ENCODE peak calls at places on chromosomes 6 and 20, in five cellular contexts. One of them, this sample, is unnamed.

GRCh38 chr6:140671926-140672325 is 1297.5 kb upstream of the CITED2 start:
- DNase-seq in heart left ventricle: no peak
- DNase-seq in GM23248: no peak
- DNase-seq in PC-3: peak; percentile 46
- DNase-seq in adrenal gland: no peak
- DNase-seq in this sample: no peak

GRCh38 chr20:51826372-51826771 is 24.1 kb upstream of the SALL4 start:
- DNase-seq in heart left ventricle: no peak
- DNase-seq in GM23248: no peak
- DNase-seq in PC-3: no peak
- DNase-seq in adrenal gland: no peak
- DNase-seq in this sample: no peak

GRCh38 chr6:6841571-6841970 is 253.1 kb downstream of the LY86 start:
- DNase-seq in heart left ventricle: no peak
- DNase-seq in GM23248: no peak
- DNase-seq in PC-3: no peak
- DNase-seq in adrenal gland: no peak
- DNase-seq in this sample: no peak

GRCh38 chr6:99349620-99350141 is at the start of gene FAXC:
- DNase-seq in heart left ventricle: no peak
- DNase-seq in GM23248: peak; percentile 52
- DNase-seq in PC-3: peak; percentile 58
- DNase-seq in adrenal gland: peak; percentile 19
- DNase-seq in this sample: no peak

GRCh38 chr20:63774348-63774735 is 34.8 kb downstream of the SLC2A4RG start:
- DNase-seq in heart left ventricle: no peak
- DNase-seq in GM23248: no peak
- DNase-seq in PC-3: no peak
- DNase-seq in adrenal gland: no peak
- DNase-seq in this sample: no peak

GRCh38 chr6:26185004-26185403 is 97.8 kb downstream of the HFE start:
- DNase-seq in heart left ventricle: no peak
- DNase-seq in GM23248: no peak
- DNase-seq in PC-3: no peak
- DNase-seq in adrenal gland: no peak
- DNase-seq in this sample: no peak

GRCh38 chr6:90537723-90538407 is 49.0 kb downstream of the MAP3K7 start:
- DNase-seq in heart left ventricle: no peak
- DNase-seq in GM23248: peak; percentile 77
- DNase-seq in PC-3: no peak
- DNase-seq in adrenal gland: no peak
- DNase-seq in this sample: no peak

GRCh38 chr6:3175742-3176321 is 18.5 kb upstream of the TUBB2A start:
- DNase-seq in heart left ventricle: no peak
- DNase-seq in GM23248: no peak
- DNase-seq in PC-3: peak; percentile 58
- DNase-seq in adrenal gland: no peak
- DNase-seq in this sample: no peak

GRCh38 chr6:138539882-138540281 is 40.6 kb upstream of the NHSL1 start:
- DNase-seq in heart left ventricle: no peak
- DNase-seq in GM23248: no peak
- DNase-seq in PC-3: no peak
- DNase-seq in adrenal gland: no peak
- DNase-seq in this sample: no peak

GRCh38 chr20:32439132-32439829 is 81.2 kb downstream of the ASXL1 start:
- DNase-seq in heart left ventricle: no peak
- DNase-seq in GM23248: peak; percentile 96
- DNase-seq in PC-3: no peak
- DNase-seq in adrenal gland: no peak
- DNase-seq in this sample: no peak

GRCh38 chr6:130840050-130840449 is 12.8 kb downstream of the SMLR1 start:
- DNase-seq in heart left ventricle: no peak
- DNase-seq in GM23248: no peak
- DNase-seq in PC-3: no peak
- DNase-seq in adrenal gland: no peak
- DNase-seq in this sample: no peak

GRCh38 chr20:45887346-45887715 is at the start of gene SPATA25:
- DNase-seq in heart left ventricle: no peak
- DNase-seq in GM23248: no peak
- DNase-seq in PC-3: no peak
- DNase-seq in adrenal gland: no peak
- DNase-seq in this sample: no peak

GRCh38 chr6:139588734-139589418 is 214.4 kb upstream of the CITED2 start:
- DNase-seq in heart left ventricle: no peak
- DNase-seq in GM23248: peak; percentile 65
- DNase-seq in PC-3: peak; percentile 48
- DNase-seq in adrenal gland: no peak
- DNase-seq in this sample: no peak

GRCh38 chr20:44861547-44862006 is 23.9 kb upstream of the YWHAB start:
- DNase-seq in heart left ventricle: no peak
- DNase-seq in GM23248: peak; percentile 88
- DNase-seq in PC-3: peak; percentile 45
- DNase-seq in adrenal gland: peak; percentile 63
- DNase-seq in this sample: peak; percentile 96

GRCh38 chr20:39632757-39633156 is 670.6 kb downstream of the DHX35 start:
- DNase-seq in heart left ventricle: no peak
- DNase-seq in GM23248: no peak
- DNase-seq in PC-3: no peak
- DNase-seq in adrenal gland: no peak
- DNase-seq in this sample: no peak

GRCh38 chr6:33689879-33690278 is 21.6 kb downstream of the UQCC2 start:
- DNase-seq in heart left ventricle: no peak
- DNase-seq in GM23248: peak; percentile 11
- DNase-seq in PC-3: no peak
- DNase-seq in adrenal gland: no peak
- DNase-seq in this sample: no peak

GRCh38 chr6:47414517-47415167 is 62.9 kb upstream of the CD2AP start:
- DNase-seq in heart left ventricle: no peak
- DNase-seq in GM23248: peak; percentile 72
- DNase-seq in PC-3: peak; percentile 54
- DNase-seq in adrenal gland: peak; percentile 21
- DNase-seq in this sample: no peak

GRCh38 chr6:16331328-16332174 is 93.2 kb downstream of the GMPR start:
- DNase-seq in heart left ventricle: peak; percentile 71
- DNase-seq in GM23248: peak; percentile 86
- DNase-seq in PC-3: peak; percentile 75
- DNase-seq in adrenal gland: peak; percentile 78
- DNase-seq in this sample: peak; percentile 72

GRCh38 chr6:104483225-104483834 is 376.4 kb downstream of the HACE1 start:
- DNase-seq in heart left ventricle: no peak
- DNase-seq in GM23248: peak; percentile 24
- DNase-seq in PC-3: peak; percentile 44
- DNase-seq in adrenal gland: no peak
- DNase-seq in this sample: no peak

GRCh38 chr20:16947346-16947943 is 199.3 kb downstream of the OTOR start:
- DNase-seq in heart left ventricle: no peak
- DNase-seq in GM23248: peak; percentile 7
- DNase-seq in PC-3: no peak
- DNase-seq in adrenal gland: peak; percentile 23
- DNase-seq in this sample: no peak

GRCh38 chr6:27049863-27050781 is 197.4 kb upstream of the PRSS16 start:
- DNase-seq in heart left ventricle: no peak
- DNase-seq in GM23248: no peak
- DNase-seq in PC-3: no peak
- DNase-seq in adrenal gland: no peak
- DNase-seq in this sample: no peak

GRCh38 chr6:115898246-115898645 is 162.4 kb downstream of the FRK start:
- DNase-seq in heart left ventricle: no peak
- DNase-seq in GM23248: peak; percentile 64
- DNase-seq in PC-3: no peak
- DNase-seq in adrenal gland: no peak
- DNase-seq in this sample: no peak

GRCh38 chr6:144077881-144078280 is 17.5 kb downstream of the SF3B5 start:
- DNase-seq in heart left ventricle: no peak
- DNase-seq in GM23248: no peak
- DNase-seq in PC-3: no peak
- DNase-seq in adrenal gland: no peak
- DNase-seq in this sample: no peak

GRCh38 chr20:33275215-33275614 is 7.8 kb upstream of the BPIFB1 start:
- DNase-seq in heart left ventricle: no peak
- DNase-seq in GM23248: no peak
- DNase-seq in PC-3: no peak
- DNase-seq in adrenal gland: no peak
- DNase-seq in this sample: no peak

GRCh38 chr20:5918856-5919633 is 31.3 kb downstream of the TRMT6 start:
- DNase-seq in heart left ventricle: no peak
- DNase-seq in GM23248: peak; percentile 63
- DNase-seq in PC-3: peak; percentile 82
- DNase-seq in adrenal gland: no peak
- DNase-seq in this sample: no peak

GRCh38 chr20:32261644-32262043 is 15.8 kb upstream of the KIF3B start:
- DNase-seq in heart left ventricle: no peak
- DNase-seq in GM23248: no peak
- DNase-seq in PC-3: no peak
- DNase-seq in adrenal gland: no peak
- DNase-seq in this sample: no peak

GRCh38 chr6:95095271-95095670 is 482.1 kb upstream of the MANEA start:
- DNase-seq in heart left ventricle: no peak
- DNase-seq in GM23248: peak; percentile 20
- DNase-seq in PC-3: no peak
- DNase-seq in adrenal gland: no peak
- DNase-seq in this sample: no peak

GRCh38 chr20:61744691-61745396 is 320.8 kb downstream of the TAF4 start:
- DNase-seq in heart left ventricle: no peak
- DNase-seq in GM23248: peak; percentile 43
- DNase-seq in PC-3: no peak
- DNase-seq in adrenal gland: no peak
- DNase-seq in this sample: no peak

GRCh38 chr20:48066256-48066655 is 281.0 kb upstream of the SULF2 start:
- DNase-seq in heart left ventricle: no peak
- DNase-seq in GM23248: peak; percentile 26
- DNase-seq in PC-3: peak; percentile 75
- DNase-seq in adrenal gland: no peak
- DNase-seq in this sample: no peak

GRCh38 chr20:20363449-20364015 is 4.4 kb upstream of the INSM1 start:
- DNase-seq in heart left ventricle: no peak
- DNase-seq in GM23248: no peak
- DNase-seq in PC-3: no peak
- DNase-seq in adrenal gland: no peak
- DNase-seq in this sample: no peak

GRCh38 chr20:20364016-20364746 is 3.7 kb upstream of the INSM1 start:
- DNase-seq in heart left ventricle: no peak
- DNase-seq in GM23248: no peak
- DNase-seq in PC-3: no peak
- DNase-seq in adrenal gland: no peak
- DNase-seq in this sample: no peak

GRCh38 chr20:20365593-20365992 is 2.3 kb upstream of the INSM1 start:
- DNase-seq in heart left ventricle: no peak
- DNase-seq in GM23248: no peak
- DNase-seq in PC-3: no peak
- DNase-seq in adrenal gland: no peak
- DNase-seq in this sample: no peak

GRCh38 chr20:20366551-20366895 is 1.4 kb upstream of the INSM1 start:
- DNase-seq in heart left ventricle: no peak
- DNase-seq in GM23248: no peak
- DNase-seq in PC-3: no peak
- DNase-seq in adrenal gland: no peak
- DNase-seq in this sample: no peak

GRCh38 chr20:20364747-20365558 is 3.0 kb upstream of the INSM1 start:
- DNase-seq in heart left ventricle: no peak
- DNase-seq in GM23248: no peak
- DNase-seq in PC-3: no peak
- DNase-seq in adrenal gland: no peak
- DNase-seq in this sample: no peak
- H3K4me3 ChIP-seq in heart left ventricle: no peak overlapping the region
- H3K4me3 ChIP-seq in GM23248: no peak overlapping the region
- H3K4me3 ChIP-seq in PC-3: no peak overlapping the region
- H3K4me3 ChIP-seq in adrenal gland: no peak overlapping the region
- H3K4me3 ChIP-seq in this sample: no peak overlapping the region

GRCh38 chr6:53250761-53251672 is 97.7 kb downstream of the ELOVL5 start:
- DNase-seq in heart left ventricle: no peak
- DNase-seq in GM23248: peak; percentile 69
- DNase-seq in PC-3: peak; percentile 57
- DNase-seq in adrenal gland: no peak
- DNase-seq in this sample: no peak

GRCh38 chr6:53244532-53244931 is 95.9 kb upstream of the GCM1 start:
- DNase-seq in heart left ventricle: no peak
- DNase-seq in GM23248: no peak
- DNase-seq in PC-3: no peak
- DNase-seq in adrenal gland: no peak
- DNase-seq in this sample: no peak

GRCh38 chr6:53250137-53250760 is 98.5 kb downstream of the ELOVL5 start:
- DNase-seq in heart left ventricle: no peak
- DNase-seq in GM23248: peak; percentile 66
- DNase-seq in PC-3: peak; percentile 81
- DNase-seq in adrenal gland: no peak
- DNase-seq in this sample: no peak

GRCh38 chr6:53244958-53245357 is 96.3 kb upstream of the GCM1 start:
- DNase-seq in heart left ventricle: no peak
- DNase-seq in GM23248: no peak
- DNase-seq in PC-3: no peak
- DNase-seq in adrenal gland: no peak
- DNase-seq in this sample: no peak

DNA sequence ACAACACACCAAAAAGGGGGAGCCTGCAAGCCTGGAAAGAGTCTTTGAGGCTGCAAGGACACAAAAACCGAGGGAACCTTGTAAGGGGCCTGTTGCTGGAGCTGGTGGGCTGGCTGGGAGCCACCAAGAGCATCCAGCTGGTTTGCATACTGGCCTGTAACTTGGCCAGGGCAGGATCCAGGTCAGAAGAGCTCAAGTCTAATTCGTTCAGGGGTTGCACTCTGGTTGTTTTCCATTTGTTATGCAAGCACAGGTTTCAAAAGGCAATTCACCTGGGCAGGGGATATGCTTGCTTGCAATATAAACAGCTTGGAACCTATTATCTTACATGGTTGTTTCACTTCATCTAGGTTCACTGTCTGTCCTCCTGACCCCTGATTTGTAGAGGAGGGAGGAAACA is 98.3 kb upstream of the GCM1 start:
- DNase-seq in heart left ventricle: no peak
- DNase-seq in GM23248: no peak
- DNase-seq in PC-3: no peak
- DNase-seq in adrenal gland: no peak
- DNase-seq in this sample: no peak
- H3K27ac ChIP-seq in heart left ventricle: no peak overlapping the region
- H3K27ac ChIP-seq in GM23248: no peak overlapping the region
- H3K27ac ChIP-seq in PC-3: no peak overlapping the region
- H3K27ac ChIP-seq in adrenal gland: no peak overlapping the region
- H3K27ac ChIP-seq in this sample: no peak overlapping the region

DNA sequence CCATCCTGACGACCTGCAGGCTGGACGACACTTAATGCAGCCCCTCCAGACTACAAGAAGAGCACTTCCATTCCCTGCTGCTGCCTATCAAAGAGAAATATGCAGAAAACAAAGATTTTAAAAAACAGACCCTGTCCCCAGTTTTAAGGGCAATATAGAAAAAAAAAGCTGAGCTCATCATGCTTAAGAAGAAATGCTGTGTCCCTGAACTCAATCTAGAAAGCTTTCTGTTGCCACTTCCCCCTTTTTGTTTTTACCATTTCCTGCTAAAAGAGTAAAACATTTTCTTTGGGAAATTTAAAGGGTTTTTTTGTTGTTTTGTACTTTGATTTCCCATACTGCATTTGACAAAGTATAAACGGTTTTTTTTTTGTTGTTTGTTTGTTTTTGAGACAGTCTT is 35.4 kb downstream of the ABHD12 start:
- DNase-seq in heart left ventricle: no peak
- DNase-seq in GM23248: no peak
- DNase-seq in PC-3: no peak
- DNase-seq in adrenal gland: no peak
- DNase-seq in this sample: no peak
- H3K9me3 ChIP-seq in heart left ventricle: no peaks in the 10 kb centered on the region
- H3K9me3 ChIP-seq in GM23248: no peaks in the 10 kb centered on the region
- H3K9me3 ChIP-seq in PC-3: no peaks in the 10 kb centered on the region
- H3K9me3 ChIP-seq in adrenal gland: no peaks in the 10 kb centered on the region
- H3K9me3 ChIP-seq in this sample: no peaks in the 10 kb centered on the region

GRCh38 chr6:1136415-1136774 is 175.5 kb upstream of the FOXQ1 start:
- DNase-seq in heart left ventricle: no peak
- DNase-seq in GM23248: peak; percentile 97
- DNase-seq in PC-3: no peak
- DNase-seq in adrenal gland: no peak
- DNase-seq in this sample: no peak
- H3K4me3 ChIP-seq in heart left ventricle: no peak overlapping the region
- H3K4me3 ChIP-seq in GM23248: peak overlapping the region; percentile 44
- H3K4me3 ChIP-seq in PC-3: no peak overlapping the region
- H3K4me3 ChIP-seq in adrenal gland: no peak overlapping the region
- H3K4me3 ChIP-seq in this sample: no peak overlapping the region